ENCODE peak calls at places on chromosomes 12 and 14, in seven cellular contexts. One of them, this sample, is unnamed.

GRCh38 chr14:23450376-23450775 is 14.9 kb upstream of the MYH7 start:
- DNase-seq in pancreas: no peak
- DNase-seq in thyroid gland: no peak
- DNase-seq in HFF-Myc: no peak
- DNase-seq in A549: no peak
- DNase-seq in type B pancreatic cell: peak
- DNase-seq in cardiac fibroblast: no peak
- DNase-seq in this sample: no peak

GRCh38 chr14:52951730-52952481 is 1.1 kb upstream of the FERMT2 start:
- DNase-seq in thyroid gland: peak
- DNase-seq in A549: peak
- DNase-seq in pancreas: peak
- DNase-seq in cardiac fibroblast: peak
- DNase-seq in HFF-Myc: peak
- DNase-seq in type B pancreatic cell: no peak
- DNase-seq in this sample: peak

GRCh38 chr12:45572114-45572513 is 157.4 kb upstream of the ARID2 start:
- DNase-seq in type B pancreatic cell: no peak
- DNase-seq in HFF-Myc: no peak
- DNase-seq in A549: no peak
- DNase-seq in thyroid gland: no peak
- DNase-seq in cardiac fibroblast: no peak
- DNase-seq in pancreas: no peak
- DNase-seq in this sample: peak

GRCh38 chr14:25833341-25834121 is 764.3 kb downstream of the NOVA1 start:
- DNase-seq in thyroid gland: peak
- DNase-seq in HFF-Myc: no peak
- DNase-seq in A549: peak
- DNase-seq in type B pancreatic cell: no peak
- DNase-seq in cardiac fibroblast: peak
- DNase-seq in pancreas: peak
- DNase-seq in this sample: no peak

GRCh38 chr12:130764475-130765185 is 48.5 kb upstream of the RIMBP2 start:
- DNase-seq in HFF-Myc: peak
- DNase-seq in type B pancreatic cell: no peak
- DNase-seq in A549: peak
- DNase-seq in pancreas: no peak
- DNase-seq in thyroid gland: no peak
- DNase-seq in cardiac fibroblast: peak
- DNase-seq in this sample: peak

GRCh38 chr12:26630546-26631027 is 202.4 kb downstream of the ITPR2 start:
- DNase-seq in HFF-Myc: peak
- DNase-seq in type B pancreatic cell: no peak
- DNase-seq in cardiac fibroblast: peak
- DNase-seq in pancreas: no peak
- DNase-seq in thyroid gland: peak
- DNase-seq in A549: peak
- DNase-seq in this sample: no peak

GRCh38 chr14:69133206-69134125 is 19.5 kb downstream of the DCAF5 start:
- DNase-seq in A549: peak
- DNase-seq in pancreas: peak
- DNase-seq in thyroid gland: peak
- DNase-seq in HFF-Myc: no peak
- DNase-seq in cardiac fibroblast: peak
- DNase-seq in type B pancreatic cell: no peak
- DNase-seq in this sample: no peak

GRCh38 chr12:117494833-117495714 is 133.6 kb upstream of the NOS1 start:
- DNase-seq in cardiac fibroblast: no peak
- DNase-seq in A549: peak
- DNase-seq in pancreas: peak
- DNase-seq in HFF-Myc: no peak
- DNase-seq in type B pancreatic cell: no peak
- DNase-seq in thyroid gland: no peak
- DNase-seq in this sample: no peak

GRCh38 chr12:107512391-107512790 is 173.2 kb upstream of the PWP1 start:
- DNase-seq in A549: no peak
- DNase-seq in HFF-Myc: no peak
- DNase-seq in cardiac fibroblast: peak
- DNase-seq in type B pancreatic cell: no peak
- DNase-seq in thyroid gland: no peak
- DNase-seq in pancreas: no peak
- DNase-seq in this sample: no peak

GRCh38 chr12:563250-563781 is 99.9 kb downstream of the NINJ2 start:
- DNase-seq in cardiac fibroblast: no peak
- DNase-seq in thyroid gland: no peak
- DNase-seq in pancreas: no peak
- DNase-seq in HFF-Myc: no peak
- DNase-seq in A549: no peak
- DNase-seq in type B pancreatic cell: no peak
- DNase-seq in this sample: no peak

GRCh38 chr14:33693237-33693636 is 257.6 kb downstream of the EGLN3 start:
- DNase-seq in pancreas: no peak
- DNase-seq in thyroid gland: no peak
- DNase-seq in HFF-Myc: peak
- DNase-seq in cardiac fibroblast: peak
- DNase-seq in A549: no peak
- DNase-seq in type B pancreatic cell: no peak
- DNase-seq in this sample: no peak

GRCh38 chr12:5648692-5649338 is 216.9 kb downstream of the NTF3 start:
- DNase-seq in A549: peak
- DNase-seq in pancreas: no peak
- DNase-seq in type B pancreatic cell: no peak
- DNase-seq in HFF-Myc: peak
- DNase-seq in thyroid gland: no peak
- DNase-seq in cardiac fibroblast: no peak
- DNase-seq in this sample: peak

GRCh38 chr12:92597997-92598396 is 104.8 kb upstream of the PLEKHG7 start:
- DNase-seq in A549: peak
- DNase-seq in pancreas: no peak
- DNase-seq in HFF-Myc: no peak
- DNase-seq in thyroid gland: no peak
- DNase-seq in type B pancreatic cell: no peak
- DNase-seq in cardiac fibroblast: peak
- DNase-seq in this sample: no peak

GRCh38 chr12:77947326-77947725 is 116.6 kb downstream of the NAV3 start:
- DNase-seq in HFF-Myc: peak
- DNase-seq in cardiac fibroblast: peak
- DNase-seq in A549: peak
- DNase-seq in type B pancreatic cell: no peak
- DNase-seq in pancreas: no peak
- DNase-seq in thyroid gland: no peak
- DNase-seq in this sample: no peak

GRCh38 chr14:69316449-69317391 is 56.8 kb downstream of the GALNT16 start:
- DNase-seq in type B pancreatic cell: peak
- DNase-seq in cardiac fibroblast: peak
- DNase-seq in HFF-Myc: peak
- DNase-seq in A549: peak
- DNase-seq in thyroid gland: peak
- DNase-seq in pancreas: peak
- DNase-seq in this sample: peak

GRCh38 chr12:53670966-53671365 is 4.9 kb downstream of the ATP5MC2 start:
- DNase-seq in thyroid gland: no peak
- DNase-seq in A549: no peak
- DNase-seq in cardiac fibroblast: no peak
- DNase-seq in type B pancreatic cell: no peak
- DNase-seq in pancreas: no peak
- DNase-seq in HFF-Myc: no peak
- DNase-seq in this sample: no peak

GRCh38 chr14:78417532-78417931 is 247.4 kb downstream of the NRXN3 start:
- DNase-seq in HFF-Myc: no peak
- DNase-seq in cardiac fibroblast: no peak
- DNase-seq in type B pancreatic cell: no peak
- DNase-seq in thyroid gland: no peak
- DNase-seq in pancreas: no peak
- DNase-seq in A549: no peak
- DNase-seq in this sample: no peak

GRCh38 chr14:58272589-58273372 is 25.6 kb upstream of the ARID4A start:
- DNase-seq in cardiac fibroblast: peak
- DNase-seq in pancreas: no peak
- DNase-seq in thyroid gland: peak
- DNase-seq in type B pancreatic cell: no peak
- DNase-seq in A549: peak
- DNase-seq in HFF-Myc: peak
- DNase-seq in this sample: peak

GRCh38 chr14:101002738-101003137 is 99.2 kb upstream of the RTL1 start:
- DNase-seq in A549: no peak
- DNase-seq in type B pancreatic cell: no peak
- DNase-seq in thyroid gland: no peak
- DNase-seq in pancreas: no peak
- DNase-seq in HFF-Myc: no peak
- DNase-seq in cardiac fibroblast: no peak
- DNase-seq in this sample: no peak

GRCh38 chr12:10191865-10192264 is 13.0 kb downstream of the TMEM52B start:
- DNase-seq in pancreas: no peak
- DNase-seq in A549: no peak
- DNase-seq in HFF-Myc: no peak
- DNase-seq in cardiac fibroblast: peak
- DNase-seq in type B pancreatic cell: no peak
- DNase-seq in thyroid gland: no peak
- DNase-seq in this sample: no peak

GRCh38 chr14:23316300-23316699 is 5.0 kb upstream of the PABPN1 start:
- DNase-seq in type B pancreatic cell: no peak
- DNase-seq in HFF-Myc: no peak
- DNase-seq in cardiac fibroblast: no peak
- DNase-seq in A549: no peak
- DNase-seq in thyroid gland: no peak
- DNase-seq in pancreas: no peak
- DNase-seq in this sample: no peak

GRCh38 chr12:124273630-124274029 is 21.3 kb upstream of the RFLNA start:
- DNase-seq in cardiac fibroblast: peak
- DNase-seq in pancreas: no peak
- DNase-seq in A549: peak
- DNase-seq in type B pancreatic cell: no peak
- DNase-seq in HFF-Myc: peak
- DNase-seq in thyroid gland: peak
- DNase-seq in this sample: peak

GRCh38 chr14:38616959-38617358 is 361.1 kb upstream of the CLEC14A start:
- DNase-seq in pancreas: no peak
- DNase-seq in cardiac fibroblast: no peak
- DNase-seq in HFF-Myc: no peak
- DNase-seq in thyroid gland: peak
- DNase-seq in type B pancreatic cell: no peak
- DNase-seq in A549: no peak
- DNase-seq in this sample: no peak

GRCh38 chr12:55934773-55935172 is 3.8 kb downstream of the DGKA start:
- DNase-seq in cardiac fibroblast: no peak
- DNase-seq in A549: no peak
- DNase-seq in HFF-Myc: no peak
- DNase-seq in thyroid gland: no peak
- DNase-seq in type B pancreatic cell: no peak
- DNase-seq in pancreas: no peak
- DNase-seq in this sample: no peak

GRCh38 chr12:124328116-124328515 is 33.2 kb downstream of the RFLNA start:
- DNase-seq in pancreas: no peak
- DNase-seq in A549: no peak
- DNase-seq in HFF-Myc: no peak
- DNase-seq in type B pancreatic cell: no peak
- DNase-seq in thyroid gland: no peak
- DNase-seq in cardiac fibroblast: no peak
- DNase-seq in this sample: no peak

GRCh38 chr14:91396959-91397815 is 20.4 kb downstream of the CCDC88C start:
- DNase-seq in thyroid gland: no peak
- DNase-seq in type B pancreatic cell: no peak
- DNase-seq in HFF-Myc: no peak
- DNase-seq in pancreas: peak
- DNase-seq in cardiac fibroblast: no peak
- DNase-seq in A549: no peak
- DNase-seq in this sample: peak

GRCh38 chr14:22163051-22163450 is 426.0 kb downstream of the DAD1 start:
- DNase-seq in pancreas: no peak
- DNase-seq in thyroid gland: no peak
- DNase-seq in cardiac fibroblast: peak
- DNase-seq in type B pancreatic cell: no peak
- DNase-seq in A549: no peak
- DNase-seq in HFF-Myc: no peak
- DNase-seq in this sample: no peak
- TF ChIP-seq CTCF in pancreas: no peak
- TF ChIP-seq CTCF in thyroid gland: no peak
- TF ChIP-seq CTCF in cardiac fibroblast: peak
- TF ChIP-seq CTCF in type B pancreatic cell: peak
- TF ChIP-seq CTCF in A549: no peak
- TF ChIP-seq CTCF in HFF-Myc: no peak
- TF ChIP-seq CTCF in this sample: no peak

GRCh38 chr12:103441437-103442186 is 54.2 kb downstream of the C12orf42 start:
- DNase-seq in HFF-Myc: no peak
- DNase-seq in A549: no peak
- DNase-seq in cardiac fibroblast: no peak
- DNase-seq in pancreas: no peak
- DNase-seq in type B pancreatic cell: no peak
- DNase-seq in thyroid gland: no peak
- DNase-seq in this sample: no peak
- TF ChIP-seq CTCF in HFF-Myc: no peak
- TF ChIP-seq CTCF in A549: no peak
- TF ChIP-seq CTCF in cardiac fibroblast: no peak
- TF ChIP-seq CTCF in pancreas: no peak
- TF ChIP-seq CTCF in type B pancreatic cell: no peak
- TF ChIP-seq CTCF in thyroid gland: no peak
- TF ChIP-seq CTCF in this sample: no peak

DNA sequence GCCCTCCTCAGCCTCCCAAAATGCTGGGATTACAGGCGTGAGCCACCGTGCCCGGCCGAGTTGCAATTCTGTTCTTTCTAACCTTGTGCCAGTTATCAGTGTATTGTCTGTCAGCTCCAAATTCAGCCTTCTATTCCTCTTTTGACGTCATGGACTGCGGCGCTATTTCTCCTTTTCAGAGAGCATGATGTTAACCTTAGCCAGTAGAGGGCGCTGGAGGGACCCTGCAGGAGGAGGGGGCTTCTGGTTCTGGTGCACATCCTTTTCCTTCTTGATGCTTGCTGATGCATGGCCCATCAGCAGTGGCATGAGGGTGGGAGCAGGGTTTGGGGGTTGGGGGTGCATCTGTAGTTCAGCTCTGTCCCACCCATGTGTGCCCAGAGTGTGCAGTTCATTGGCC is 179.3 kb upstream of the RMST start:
- DNase-seq in pancreas: no peak
- DNase-seq in thyroid gland: no peak
- DNase-seq in type B pancreatic cell: no peak
- DNase-seq in A549: no peak
- DNase-seq in HFF-Myc: no peak
- DNase-seq in cardiac fibroblast: no peak
- DNase-seq in this sample: no peak
- TF ChIP-seq CTCF in pancreas: no peak
- TF ChIP-seq CTCF in thyroid gland: no peak
- TF ChIP-seq CTCF in type B pancreatic cell: peak
- TF ChIP-seq CTCF in A549: no peak
- TF ChIP-seq CTCF in HFF-Myc: no peak
- TF ChIP-seq CTCF in cardiac fibroblast: no peak
- TF ChIP-seq CTCF in this sample: peak

DNA sequence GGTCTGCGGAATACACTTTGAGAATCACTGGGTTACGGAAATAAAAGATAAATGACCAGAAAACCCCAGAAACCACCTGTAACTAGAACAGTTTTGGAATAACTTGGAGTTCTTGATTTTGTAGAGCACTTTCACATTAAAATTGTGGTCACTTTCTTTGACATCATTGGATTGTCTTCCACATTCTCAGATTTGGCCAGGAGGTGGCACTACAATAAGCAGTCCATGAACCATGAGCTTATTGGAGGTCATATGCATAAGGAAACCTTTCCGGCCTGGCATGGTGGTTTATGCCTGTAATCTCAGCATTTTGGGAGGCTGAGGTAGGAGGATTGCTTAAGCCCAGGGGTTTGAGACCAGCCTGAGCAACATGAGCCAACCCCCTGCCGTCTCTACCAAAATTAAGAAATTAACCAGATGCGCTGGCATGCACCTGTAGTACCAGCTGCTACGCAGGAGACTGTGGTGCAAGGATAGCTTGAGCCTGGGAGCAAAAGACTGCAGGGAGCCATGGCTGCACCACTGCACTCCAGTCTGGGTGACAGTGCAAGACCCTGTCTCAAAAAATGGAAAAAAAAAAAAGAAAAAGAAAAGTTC is 107.7 kb upstream of the CAND1 start:
- DNase-seq in A549: peak
- DNase-seq in pancreas: peak
- DNase-seq in type B pancreatic cell: no peak
- DNase-seq in thyroid gland: peak
- DNase-seq in HFF-Myc: peak
- DNase-seq in cardiac fibroblast: peak
- DNase-seq in this sample: peak
- TF ChIP-seq CTCF in A549: peak
- TF ChIP-seq CTCF in pancreas: peak
- TF ChIP-seq CTCF in type B pancreatic cell: peak
- TF ChIP-seq CTCF in thyroid gland: peak
- TF ChIP-seq CTCF in HFF-Myc: peak
- TF ChIP-seq CTCF in cardiac fibroblast: peak
- TF ChIP-seq CTCF in this sample: peak

This sample was measured in Calu3.